ENCODE peak calls at places on chromosomes 11 and 22, in four cellular contexts. C is GM23248, Q is keratinocyte, G is transverse colon. N is an unnamed sample.

GRCh38 chr11:116415095-116415494 is 357.7 kb downstream of the BUD13 start:
- DNase-seq in Q (no peak), G (no peak), C (no peak), N (no peak)

GRCh38 chr11:116862101-116862637 is 24.7 kb upstream of the APOA1 start:
- DNase-seq in C (no peak), G (no peak), Q (no peak), N (no peak)

GRCh38 chr11:107496011-107496410 is 38.4 kb upstream of the CWF19L2 start:
- DNase-seq in C (peak; percentile 87), G (no peak), Q (no peak), N (no peak)

GRCh38 chr22:33605686-33606085 is 314.6 kb downstream of the LARGE1 start:
- DNase-seq in G (no peak), Q (no peak), C (no peak), N (no peak)

GRCh38 chr22:39207141-39208012 is 37.4 kb downstream of the PDGFB start:
- DNase-seq in G (peak; percentile 29), C (no peak), Q (no peak), N (peak; percentile 85)

GRCh38 chr11:111531687-111532364 is 8.7 kb upstream of the LAYN start:
- DNase-seq in C (peak; percentile 99), Q (peak; percentile 81), G (no peak), N (no peak)

GRCh38 chr11:64996710-64997380 is at the start of gene BATF2:
- DNase-seq in Q (no peak), C (peak; percentile 78), G (peak; percentile 90), N (peak; percentile 88)

GRCh38 chr11:50412832-50413231 is 380.2 kb downstream of the OR4C45 start:
- DNase-seq in Q (no peak), G (no peak), C (no peak), N (no peak)

GRCh38 chr22:47281126-47282106 is 519.0 kb downstream of the TBC1D22A start:
- DNase-seq in C (peak; percentile 60), Q (no peak), G (no peak), N (no peak)

GRCh38 chr11:110046759-110047386 is 46.3 kb upstream of the ZC3H12C start:
- DNase-seq in G (no peak), C (no peak), Q (no peak), N (no peak)

GRCh38 chr11:120068114-120068573 is 69.8 kb downstream of the TRIM29 start:
- DNase-seq in C (peak; percentile 60), G (no peak), Q (no peak), N (no peak)

GRCh38 chr11:29184939-29185890 is 831.6 kb downstream of the KCNA4 start:
- DNase-seq in C (peak; percentile 91), G (no peak), Q (no peak), N (no peak)

GRCh38 chr11:131186629-131187075 is 183.8 kb upstream of the NTM start:
- DNase-seq in G (no peak), C (peak; percentile 7), Q (no peak), N (no peak)

GRCh38 chr11:45799562-45799961 is 5.4 kb upstream of the SLC35C1 start:
- DNase-seq in Q (no peak), C (no peak), G (no peak), N (no peak)

GRCh38 chr22:37212174-37212906 is at the start of gene SSTR3:
- DNase-seq in C (peak; percentile 52), G (no peak), Q (no peak), N (no peak)

GRCh38 chr11:66218026-66218425 is 50.4 kb upstream of the RAB1B start:
- DNase-seq in C (no peak), Q (no peak), G (no peak), N (no peak)

GRCh38 chr11:71386232-71386631 is 62.0 kb downstream of the DHCR7 start:
- DNase-seq in Q (no peak), C (no peak), G (no peak), N (no peak)

GRCh38 chr11:67452141-67452952 is at the start of gene GPR152:
- DNase-seq in G (no peak), Q (no peak), C (no peak), N (peak; percentile 73)

GRCh38 chr22:38474003-38474607 is 6.2 kb downstream of the KDELR3 start:
- DNase-seq in Q (no peak), G (no peak), C (no peak), N (no peak)

GRCh38 chr11:67071420-67072284 is 15.0 kb downstream of the RHOD start:
- DNase-seq in G (peak; percentile 85), C (peak; percentile 63), Q (no peak), N (peak; percentile 64)

GRCh38 chr11:16777576-16777975 is 39.1 kb downstream of the C11orf58 start:
- DNase-seq in Q (no peak), C (no peak), G (no peak), N (no peak)

GRCh38 chr11:128244896-128245295 is 342.5 kb downstream of the ETS1 start:
- DNase-seq in C (peak; percentile 55), G (no peak), Q (no peak), N (no peak)

GRCh38 chr11:121464352-121464946 is 11.7 kb upstream of the SORL1-AS1 start:
- DNase-seq in G (peak; percentile 51), Q (peak; percentile 80), C (peak; percentile 90), N (no peak)

GRCh38 chr11:68297812-68298658 is 14.4 kb upstream of the LRP5 start:
- DNase-seq in G (peak; percentile 91), C (peak; percentile 81), Q (peak; percentile 11), N (peak; percentile 90)

GRCh38 chr22:39179401-39179827 is 26.9 kb upstream of the CBX7 start:
- DNase-seq in C (no peak), Q (no peak), G (no peak), N (no peak)

GRCh38 chr11:16815047-16815767 is 76.8 kb downstream of the C11orf58 start:
- DNase-seq in Q (no peak), C (peak; percentile 76), G (peak; percentile 57), N (peak; percentile 74)

GRCh38 chr11:65661599-65662246 is 993 bp downstream of the RELA start:
- DNase-seq in G (no peak), Q (no peak), C (no peak), N (peak; percentile 41)

GRCh38 chr11:121535122-121535796 is 82.5 kb upstream of the SORL1-AS1 start:
- DNase-seq in C (peak; percentile 72), Q (no peak), G (no peak), N (no peak)

GRCh38 chr11:70525006-70525405 is 126.7 kb downstream of the CTTN start:
- DNase-seq in C (no peak), Q (no peak), G (no peak), N (no peak)

GRCh38 chr11:122737951-122738693 is 82.6 kb downstream of the UBASH3B start:
- DNase-seq in C (no peak), G (no peak), Q (no peak), N (no peak)

GRCh38 chr11:16352707-16353106 is 3.6 kb downstream of the SOX6 start:
- DNase-seq in G (no peak), C (no peak), Q (no peak), N (no peak)

GRCh38 chr11:7196396-7197146 is 55.1 kb upstream of the SYT9 start:
- DNase-seq in G (no peak), Q (no peak), C (no peak), N (no peak)

GRCh38 chr11:11865449-11865848 is 23.7 kb downstream of the USP47 start:
- DNase-seq in C (no peak), G (no peak), Q (no peak), N (no peak)

DNA sequence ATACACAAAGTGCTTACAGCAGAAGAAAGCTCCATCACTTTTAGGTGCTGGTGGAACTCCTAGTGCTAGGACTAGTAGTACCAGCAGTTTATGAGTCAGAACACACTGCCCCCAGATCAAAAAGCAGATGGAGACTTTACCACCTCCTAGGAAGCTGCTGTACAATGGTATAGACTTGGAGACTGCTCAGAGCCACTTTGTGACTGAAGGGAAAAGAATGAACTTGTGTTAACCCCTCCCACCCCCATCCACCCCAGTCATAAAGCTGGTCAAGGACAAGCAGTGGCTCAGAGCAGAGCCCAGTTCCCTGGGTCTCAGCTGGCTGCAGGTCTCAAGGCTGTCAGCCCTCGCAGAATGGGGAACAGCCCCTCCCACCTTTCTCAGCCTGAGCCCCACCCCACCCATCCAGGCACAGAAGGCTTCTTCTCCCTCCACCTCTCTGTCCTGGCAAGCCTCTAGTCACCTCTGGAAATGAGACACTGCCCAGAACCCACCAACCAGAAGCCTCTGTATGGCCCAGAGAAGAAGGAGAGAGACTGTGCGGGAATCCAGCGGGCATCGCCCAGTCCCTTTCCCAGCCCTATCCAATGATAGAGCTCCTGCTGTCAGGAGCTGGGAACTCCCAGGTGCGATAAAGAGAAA is 23.8 kb downstream of the PACSIN2 start:
- DNase-seq in Q (no peak), G (peak; percentile 69), C (peak; percentile 92), N (peak; percentile 71)
- H3K4me3 ChIP-seq in Q (no peak overlapping the region), G (no peak overlapping the region), C (peak overlapping the region; percentile 35), N (no peak overlapping the region)

DNA sequence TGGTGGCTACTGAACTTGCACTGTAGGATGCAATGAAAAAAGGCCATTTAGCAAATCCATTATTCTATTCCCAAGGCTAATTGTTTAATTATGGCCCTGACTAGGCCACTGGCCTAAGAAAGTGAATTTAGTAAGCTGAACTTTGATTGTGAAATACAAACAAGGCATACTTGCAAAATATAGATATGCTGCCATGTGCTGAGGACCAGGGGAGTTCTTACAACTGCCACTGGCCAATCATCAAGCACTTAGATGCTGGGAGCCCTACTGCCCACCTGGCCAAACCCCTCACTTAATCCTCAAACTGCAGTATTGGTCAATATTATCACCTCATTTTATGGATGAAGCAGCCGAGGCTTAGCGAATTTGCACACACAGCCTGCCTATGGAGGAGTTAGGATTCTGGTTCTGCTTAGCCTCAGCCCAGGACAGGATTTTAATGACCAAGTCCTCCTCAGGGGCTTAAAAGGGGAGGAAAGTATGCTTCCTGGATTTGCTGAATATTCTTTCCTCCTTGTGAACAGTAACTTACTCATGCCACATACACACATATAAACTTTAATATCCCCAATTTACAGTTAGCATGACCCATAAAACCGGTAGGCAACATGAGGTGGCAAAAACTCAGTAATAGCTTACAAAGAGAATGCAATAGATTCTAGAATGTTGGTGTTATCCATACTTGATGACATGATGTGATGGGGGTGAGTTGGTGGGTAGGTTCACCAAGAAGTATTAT is 39.3 kb downstream of the CD44 start:
- DNase-seq in G (no peak), C (no peak), Q (no peak), N (no peak)
- H3K4me1 ChIP-seq in G (peaks cover 51% of the 10 kb centered on the region), C (peaks cover 74% of the 10 kb centered on the region), Q (peaks cover 43% of the 10 kb centered on the region), N (peaks cover 34% of the 10 kb centered on the region)

GRCh38 chr22:49481651-49482399 is 345.8 kb downstream of the BRD1 start:
- DNase-seq in Q (no peak), G (no peak), C (no peak), N (no peak)
- H3K4me3 ChIP-seq in Q (no peak overlapping the region), G (no peak overlapping the region), C (no peak overlapping the region), N (no peak overlapping the region)

GRCh38 chr11:77468527-77468926 is 5.4 kb downstream of the PAK1 start:
- DNase-seq in G (no peak), Q (no peak), C (no peak), N (no peak)
- H3K4me1 ChIP-seq in G (peaks cover 25% of the 10 kb centered on the region), Q (peaks cover 12% of the 10 kb centered on the region), C (no peaks in the 10 kb centered on the region), N (peaks cover 39% of the 10 kb centered on the region)

DNA sequence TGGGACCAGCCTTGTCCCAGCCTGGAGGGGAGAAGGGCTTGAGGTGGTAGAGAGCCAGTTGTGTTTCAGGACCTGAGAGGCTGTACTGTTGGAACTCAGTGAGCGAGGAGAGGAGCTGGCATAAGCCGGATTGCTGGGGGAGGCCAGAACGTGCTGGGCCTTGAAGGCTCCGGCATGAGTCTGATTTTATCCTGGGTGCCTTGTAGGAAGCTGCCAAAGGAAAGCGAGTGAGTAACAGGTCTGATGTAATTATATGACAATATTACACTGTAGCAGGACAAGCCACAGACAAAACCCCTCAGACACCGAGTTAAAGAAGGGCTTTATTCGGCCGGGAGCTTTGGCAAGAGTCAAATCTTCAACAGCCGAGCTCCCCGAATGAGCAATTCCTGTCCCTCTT is 17.2 kb downstream of the AP2A2 start:
- DNase-seq in G (no peak), C (peak; percentile 86), Q (no peak), N (no peak)
- H3K4me3 ChIP-seq in G (no peak overlapping the region), C (no peak overlapping the region), Q (peak overlapping the region; percentile 23), N (no peak overlapping the region)

N was measured in pancreas.